ENCODE peak calls at places on chromosomes 16 and 17, in eight cellular contexts. One of them, this sample, is unnamed.
A peak's percentile ranks its signal among the peaks of the same experiment; 100 is the strongest.

GRCh38 chr17:79633154-79633553 is 22.3 kb upstream of the RBFOX3 start:
- DNase-seq in heart right ventricle: no peak
- DNase-seq in HL-60: no peak
- DNase-seq in heart left ventricle: no peak
- DNase-seq in fibroblast of lung: no peak
- DNase-seq in neural progenitor cell: no peak
- DNase-seq in A549: no peak
- DNase-seq in right lobe of liver: peak; percentile 52
- DNase-seq in this sample: peak; percentile 57

GRCh38 chr17:75273968-75274708 is 3.1 kb upstream of the MIF4GD start:
- DNase-seq in heart right ventricle: no peak
- DNase-seq in HL-60: no peak
- DNase-seq in heart left ventricle: no peak
- DNase-seq in fibroblast of lung: peak; percentile 67
- DNase-seq in neural progenitor cell: no peak
- DNase-seq in A549: no peak
- DNase-seq in right lobe of liver: no peak
- DNase-seq in this sample: no peak

GRCh38 chr16:67562918-67563707 is 787 bp downstream of the CTCF start:
- DNase-seq in heart right ventricle: peak; percentile 50
- DNase-seq in HL-60: peak; percentile 56
- DNase-seq in heart left ventricle: peak; percentile 74
- DNase-seq in fibroblast of lung: peak; percentile 57
- DNase-seq in neural progenitor cell: peak; percentile 92
- DNase-seq in A549: no peak
- DNase-seq in right lobe of liver: peak; percentile 80
- DNase-seq in this sample: no peak

GRCh38 chr16:65480276-65480675 is 358.4 kb upstream of the CDH11 start:
- DNase-seq in heart right ventricle: no peak
- DNase-seq in HL-60: no peak
- DNase-seq in heart left ventricle: no peak
- DNase-seq in fibroblast of lung: no peak
- DNase-seq in neural progenitor cell: no peak
- DNase-seq in A549: no peak
- DNase-seq in right lobe of liver: no peak
- DNase-seq in this sample: no peak

GRCh38 chr17:79230576-79230975 is 156.0 kb downstream of the ENGASE start:
- DNase-seq in heart right ventricle: no peak
- DNase-seq in HL-60: no peak
- DNase-seq in heart left ventricle: no peak
- DNase-seq in fibroblast of lung: no peak
- DNase-seq in neural progenitor cell: no peak
- DNase-seq in A549: no peak
- DNase-seq in right lobe of liver: no peak
- DNase-seq in this sample: no peak

GRCh38 chr17:9538626-9539025 is 37.0 kb downstream of the STX8 start:
- DNase-seq in heart right ventricle: no peak
- DNase-seq in HL-60: no peak
- DNase-seq in heart left ventricle: no peak
- DNase-seq in fibroblast of lung: no peak
- DNase-seq in neural progenitor cell: peak; percentile 64
- DNase-seq in A549: no peak
- DNase-seq in right lobe of liver: no peak
- DNase-seq in this sample: no peak

GRCh38 chr17:33962857-33963655 is 292.0 kb upstream of the CCL2 start:
- DNase-seq in heart right ventricle: no peak
- DNase-seq in HL-60: no peak
- DNase-seq in heart left ventricle: no peak
- DNase-seq in fibroblast of lung: no peak
- DNase-seq in neural progenitor cell: no peak
- DNase-seq in A549: no peak
- DNase-seq in right lobe of liver: no peak
- DNase-seq in this sample: no peak

GRCh38 chr16:69217433-69217832 is 30.5 kb downstream of the SNTB2 start:
- DNase-seq in heart right ventricle: no peak
- DNase-seq in HL-60: no peak
- DNase-seq in heart left ventricle: no peak
- DNase-seq in fibroblast of lung: peak; percentile 78
- DNase-seq in neural progenitor cell: no peak
- DNase-seq in A549: peak; percentile 53
- DNase-seq in right lobe of liver: no peak
- DNase-seq in this sample: no peak

GRCh38 chr17:19024101-19025078 is 19.8 kb upstream of the FAM83G start:
- DNase-seq in heart right ventricle: no peak
- DNase-seq in HL-60: no peak
- DNase-seq in heart left ventricle: peak; percentile 14
- DNase-seq in fibroblast of lung: no peak
- DNase-seq in neural progenitor cell: no peak
- DNase-seq in A549: no peak
- DNase-seq in right lobe of liver: peak; percentile 28
- DNase-seq in this sample: peak; percentile 39

GRCh38 chr16:16934660-16935059 is 536.1 kb downstream of the XYLT1 start:
- DNase-seq in heart right ventricle: no peak
- DNase-seq in HL-60: no peak
- DNase-seq in heart left ventricle: no peak
- DNase-seq in fibroblast of lung: no peak
- DNase-seq in neural progenitor cell: no peak
- DNase-seq in A549: no peak
- DNase-seq in right lobe of liver: no peak
- DNase-seq in this sample: no peak

GRCh38 chr17:14205992-14206461 is 30.6 kb downstream of the CDRT15 start:
- DNase-seq in heart right ventricle: peak; percentile 72
- DNase-seq in HL-60: no peak
- DNase-seq in heart left ventricle: peak; percentile 95
- DNase-seq in fibroblast of lung: no peak
- DNase-seq in neural progenitor cell: no peak
- DNase-seq in A549: no peak
- DNase-seq in right lobe of liver: peak; percentile 97
- DNase-seq in this sample: peak; percentile 86

GRCh38 chr16:3842994-3843393 is 37.5 kb downstream of the CREBBP start:
- DNase-seq in heart right ventricle: no peak
- DNase-seq in HL-60: no peak
- DNase-seq in heart left ventricle: no peak
- DNase-seq in fibroblast of lung: no peak
- DNase-seq in neural progenitor cell: no peak
- DNase-seq in A549: no peak
- DNase-seq in right lobe of liver: no peak
- DNase-seq in this sample: no peak

GRCh38 chr17:5950871-5951270 is 119.3 kb upstream of the WSCD1 start:
- DNase-seq in heart right ventricle: no peak
- DNase-seq in HL-60: no peak
- DNase-seq in heart left ventricle: no peak
- DNase-seq in fibroblast of lung: no peak
- DNase-seq in neural progenitor cell: peak; percentile 16
- DNase-seq in A549: no peak
- DNase-seq in right lobe of liver: no peak
- DNase-seq in this sample: no peak

GRCh38 chr17:65254166-65254565 is 117.0 kb downstream of the RGS9 start:
- DNase-seq in heart right ventricle: no peak
- DNase-seq in HL-60: no peak
- DNase-seq in heart left ventricle: no peak
- DNase-seq in fibroblast of lung: no peak
- DNase-seq in neural progenitor cell: peak; percentile 60
- DNase-seq in A549: no peak
- DNase-seq in right lobe of liver: no peak
- DNase-seq in this sample: no peak

GRCh38 chr17:17448076-17448475 is 28.7 kb upstream of the MED9 start:
- DNase-seq in heart right ventricle: no peak
- DNase-seq in HL-60: no peak
- DNase-seq in heart left ventricle: no peak
- DNase-seq in fibroblast of lung: peak; percentile 18
- DNase-seq in neural progenitor cell: no peak
- DNase-seq in A549: no peak
- DNase-seq in right lobe of liver: no peak
- DNase-seq in this sample: no peak

GRCh38 chr16:19294156-19294649 is 8.7 kb downstream of the CLEC19A start:
- DNase-seq in heart right ventricle: peak; percentile 57
- DNase-seq in HL-60: peak; percentile 80
- DNase-seq in heart left ventricle: peak; percentile 58
- DNase-seq in fibroblast of lung: no peak
- DNase-seq in neural progenitor cell: no peak
- DNase-seq in A549: no peak
- DNase-seq in right lobe of liver: peak; percentile 66
- DNase-seq in this sample: no peak

GRCh38 chr17:19672009-19672837 is 23.7 kb downstream of the ALDH3A2 start:
- DNase-seq in heart right ventricle: peak; percentile 68
- DNase-seq in HL-60: no peak
- DNase-seq in heart left ventricle: peak; percentile 73
- DNase-seq in fibroblast of lung: peak; percentile 8
- DNase-seq in neural progenitor cell: no peak
- DNase-seq in A549: no peak
- DNase-seq in right lobe of liver: peak; percentile 78
- DNase-seq in this sample: no peak

GRCh38 chr17:29124135-29124930 is 55.9 kb downstream of the MYO18A start:
- DNase-seq in heart right ventricle: peak; percentile 71
- DNase-seq in HL-60: no peak
- DNase-seq in heart left ventricle: no peak
- DNase-seq in fibroblast of lung: peak; percentile 69
- DNase-seq in neural progenitor cell: peak; percentile 72
- DNase-seq in A549: peak; percentile 83
- DNase-seq in right lobe of liver: peak; percentile 54
- DNase-seq in this sample: no peak

GRCh38 chr16:58098207-58099096 is 30.7 kb downstream of the CFAP20 start:
- DNase-seq in heart right ventricle: no peak
- DNase-seq in HL-60: no peak
- DNase-seq in heart left ventricle: no peak
- DNase-seq in fibroblast of lung: peak; percentile 34
- DNase-seq in neural progenitor cell: no peak
- DNase-seq in A549: no peak
- DNase-seq in right lobe of liver: peak; percentile 38
- DNase-seq in this sample: peak; percentile 30

GRCh38 chr16:4507588-4508345 is 30.8 kb downstream of the CDIP1 start:
- DNase-seq in heart right ventricle: no peak
- DNase-seq in HL-60: no peak
- DNase-seq in heart left ventricle: no peak
- DNase-seq in fibroblast of lung: no peak
- DNase-seq in neural progenitor cell: no peak
- DNase-seq in A549: no peak
- DNase-seq in right lobe of liver: no peak
- DNase-seq in this sample: no peak

GRCh38 chr17:44314869-44315661 is 6.7 kb downstream of the RUNDC3A start:
- DNase-seq in heart right ventricle: no peak
- DNase-seq in HL-60: no peak
- DNase-seq in heart left ventricle: no peak
- DNase-seq in fibroblast of lung: no peak
- DNase-seq in neural progenitor cell: peak; percentile 84
- DNase-seq in A549: peak; percentile 93
- DNase-seq in right lobe of liver: no peak
- DNase-seq in this sample: no peak

GRCh38 chr17:63961355-63962207 is 11.1 kb downstream of the SCN4A start:
- DNase-seq in heart right ventricle: peak; percentile 70
- DNase-seq in HL-60: no peak
- DNase-seq in heart left ventricle: peak; percentile 82
- DNase-seq in fibroblast of lung: peak; percentile 41
- DNase-seq in neural progenitor cell: peak; percentile 98
- DNase-seq in A549: peak; percentile 83
- DNase-seq in right lobe of liver: peak; percentile 84
- DNase-seq in this sample: no peak

GRCh38 chr17:67020293-67020766 is 24.0 kb upstream of the CACNG1 start:
- DNase-seq in heart right ventricle: no peak
- DNase-seq in HL-60: no peak
- DNase-seq in heart left ventricle: no peak
- DNase-seq in fibroblast of lung: no peak
- DNase-seq in neural progenitor cell: no peak
- DNase-seq in A549: no peak
- DNase-seq in right lobe of liver: no peak
- DNase-seq in this sample: no peak

DNA sequence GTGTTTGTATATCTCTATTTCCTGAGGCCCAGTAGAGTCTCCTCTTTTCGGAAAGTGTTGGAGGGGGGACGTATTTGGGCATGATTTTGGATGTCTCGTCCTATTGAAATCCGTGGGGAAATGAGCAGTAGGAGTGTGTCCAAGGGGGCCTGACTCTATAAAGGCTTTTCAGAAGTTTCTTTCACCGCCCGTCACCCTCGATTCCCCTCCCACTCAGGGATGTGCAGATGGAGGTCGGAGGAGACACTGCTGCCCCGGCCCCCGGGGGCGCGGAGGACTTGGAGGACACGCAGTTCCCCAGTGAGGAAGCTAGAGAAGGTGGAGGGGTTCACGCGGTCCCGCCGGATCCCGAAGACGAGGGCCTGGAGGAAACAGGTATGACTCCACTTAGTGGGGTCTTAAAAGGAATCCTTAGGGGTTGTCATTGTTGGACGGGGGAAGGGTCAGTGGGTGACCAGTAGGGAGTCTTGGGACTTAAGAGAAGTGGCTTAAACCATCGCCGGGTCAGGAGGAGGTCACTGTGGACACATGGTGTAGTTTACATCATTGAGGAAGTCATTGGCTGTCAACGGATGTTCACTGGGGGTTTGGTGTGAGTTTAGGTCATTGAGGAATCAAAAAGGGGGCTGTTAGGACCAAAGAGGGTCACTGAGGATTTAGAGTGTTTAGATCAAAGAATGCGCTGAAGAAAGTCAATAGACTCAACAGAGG is 424 bp downstream of the MON1B start:
- DNase-seq in heart right ventricle: peak; percentile 29
- DNase-seq in HL-60: no peak
- DNase-seq in heart left ventricle: no peak
- DNase-seq in fibroblast of lung: no peak
- DNase-seq in neural progenitor cell: peak; percentile 37
- DNase-seq in A549: no peak
- DNase-seq in right lobe of liver: peak; percentile 67
- DNase-seq in this sample: no peak
- TF ChIP-seq CTCF in heart right ventricle: no peak
- TF ChIP-seq CTCF in HL-60: no peak
- TF ChIP-seq CTCF in heart left ventricle: no peak
- TF ChIP-seq CTCF in fibroblast of lung: no peak
- TF ChIP-seq CTCF in neural progenitor cell: no peak
- TF ChIP-seq CTCF in A549: no peak
- TF ChIP-seq CTCF in right lobe of liver: no peak
- TF ChIP-seq CTCF in this sample: no peak

GRCh38 chr17:51428668-51429486 is 168.5 kb downstream of the UTP18 start:
- DNase-seq in heart right ventricle: no peak
- DNase-seq in HL-60: no peak
- DNase-seq in heart left ventricle: no peak
- DNase-seq in fibroblast of lung: no peak
- DNase-seq in neural progenitor cell: no peak
- DNase-seq in A549: no peak
- DNase-seq in right lobe of liver: no peak
- DNase-seq in this sample: no peak
- H3K27ac ChIP-seq in heart right ventricle: no peak overlapping the region
- H3K27ac ChIP-seq in HL-60: no peak overlapping the region
- H3K27ac ChIP-seq in heart left ventricle: no peak overlapping the region
- H3K27ac ChIP-seq in fibroblast of lung: no peak overlapping the region
- H3K27ac ChIP-seq in neural progenitor cell: no peak overlapping the region
- H3K27ac ChIP-seq in A549: no peak overlapping the region
- H3K27ac ChIP-seq in right lobe of liver: no peak overlapping the region
- H3K27ac ChIP-seq in this sample: no peak overlapping the region

GRCh38 chr17:48622857-48623256 is 3.3 kb downstream of the HOXB9 start:
- DNase-seq in heart right ventricle: no peak
- DNase-seq in HL-60: no peak
- DNase-seq in heart left ventricle: no peak
- DNase-seq in fibroblast of lung: no peak
- DNase-seq in neural progenitor cell: no peak
- DNase-seq in A549: no peak
- DNase-seq in right lobe of liver: no peak
- DNase-seq in this sample: no peak
- TF ChIP-seq CTCF in heart right ventricle: no peak
- TF ChIP-seq CTCF in HL-60: no peak
- TF ChIP-seq CTCF in heart left ventricle: no peak
- TF ChIP-seq CTCF in fibroblast of lung: no peak
- TF ChIP-seq CTCF in neural progenitor cell: no peak
- TF ChIP-seq CTCF in A549: no peak
- TF ChIP-seq CTCF in right lobe of liver: no peak
- TF ChIP-seq CTCF in this sample: no peak

GRCh38 chr17:81277421-81277820 is 17.7 kb downstream of the SLC38A10 start:
- DNase-seq in heart right ventricle: peak; percentile 50
- DNase-seq in HL-60: no peak
- DNase-seq in heart left ventricle: peak; percentile 62
- DNase-seq in fibroblast of lung: peak; percentile 20
- DNase-seq in neural progenitor cell: no peak
- DNase-seq in A549: no peak
- DNase-seq in right lobe of liver: no peak
- DNase-seq in this sample: no peak
- H3K27ac ChIP-seq in heart right ventricle: peak overlapping the region; percentile 40
- H3K27ac ChIP-seq in HL-60: no peak overlapping the region
- H3K27ac ChIP-seq in heart left ventricle: no peak overlapping the region
- H3K27ac ChIP-seq in fibroblast of lung: peak overlapping the region; percentile 46
- H3K27ac ChIP-seq in neural progenitor cell: no peak overlapping the region
- H3K27ac ChIP-seq in A549: no peak overlapping the region
- H3K27ac ChIP-seq in right lobe of liver: no peak overlapping the region
- H3K27ac ChIP-seq in this sample: no peak overlapping the region